ENCODE peak calls at places on chromosomes 6 and 20, in nine cellular contexts. W is Panc1; R is astrocyte of the spinal cord; H is activated T-cell treated with anti-CD3 and anti-CD28 coated beads for 1 hour; D is NCI-H1105; E is GM06990; F is naive thymus-derived CD8-positive, alpha-beta T cell; L is HFF-Myc; V is NCI-H1930. G is an unnamed sample.
A peak's percentile ranks its signal among the peaks of the same experiment; 100 is the strongest.

GRCh38 chr6:11851405-11851804 is 72.8 kb upstream of the ADTRP start:
- DNase-seq in W (no peak), R (peak; percentile 71), H (no peak), D (no peak), E (peak; percentile 38), F (no peak), L (no peak), V (no peak), G (no peak)

GRCh38 chr20:37295001-37295400 is 5.5 kb downstream of the MANBAL start:
- DNase-seq in W (peak; percentile 98), R (peak; percentile 97), H (no peak), D (no peak), E (no peak), F (no peak), L (peak; percentile 98), V (no peak), G (no peak)

GRCh38 chr6:45647341-45648138 is 269.8 kb upstream of the SUPT3H start:
- DNase-seq in W (no peak), R (no peak), H (no peak), D (no peak), E (no peak), F (no peak), L (no peak), V (no peak), G (no peak)

GRCh38 chr6:166553563-166554271 is 32.8 kb downstream of the RAMACL start:
- DNase-seq in W (no peak), R (peak; percentile 88), H (no peak), D (no peak), E (no peak), F (no peak), L (no peak), V (no peak), G (no peak)

GRCh38 chr6:18501313-18502013 is 114.3 kb downstream of the RNF144B start:
- DNase-seq in W (no peak), R (peak; percentile 30), H (no peak), D (no peak), E (no peak), F (no peak), L (no peak), V (no peak), G (no peak)

GRCh38 chr6:19697744-19698290 is 139.4 kb upstream of the ID4 start:
- DNase-seq in W (no peak), R (peak; percentile 65), H (no peak), D (no peak), E (no peak), F (no peak), L (peak; percentile 41), V (no peak), G (no peak)

GRCh38 chr20:6691541-6691940 is 75.9 kb upstream of the BMP2 start:
- DNase-seq in W (no peak), R (no peak), H (no peak), D (no peak), E (no peak), F (no peak), L (no peak), V (no peak), G (no peak)

GRCh38 chr6:87322304-87323212 is at the start of gene SMIM8:
- DNase-seq in W (peak; percentile 36), R (peak; percentile 75), H (peak; percentile 83), D (peak; percentile 84), E (peak; percentile 91), F (peak; percentile 68), L (no peak), V (peak; percentile 68), G (peak; percentile 89)

GRCh38 chr20:31566658-31567379 is 38.3 kb upstream of the ID1 start:
- DNase-seq in W (no peak), R (no peak), H (no peak), D (peak; percentile 96), E (no peak), F (no peak), L (no peak), V (no peak), G (peak; percentile 97)

GRCh38 chr6:159969204-159969912 is 476 bp downstream of the IGF2R start:
- DNase-seq in W (no peak), R (peak; percentile 58), H (peak; percentile 22), D (peak; percentile 43), E (peak; percentile 55), F (no peak), L (no peak), V (no peak), G (no peak)

GRCh38 chr6:108762394-108762793 is 85.8 kb upstream of the ARMC2 start:
- DNase-seq in W (no peak), R (no peak), H (no peak), D (no peak), E (no peak), F (no peak), L (no peak), V (no peak), G (no peak)

GRCh38 chr6:133130863-133131262 is 110.3 kb upstream of the EYA4 start:
- DNase-seq in W (no peak), R (peak; percentile 72), H (no peak), D (no peak), E (no peak), F (no peak), L (peak; percentile 52), V (no peak), G (peak; percentile 12)